ENCODE peak calls at places on chromosome 20, in four cellular contexts. O is spleen, V is stomach, L is upper lobe of left lung. H is an unnamed sample.

GRCh38 chr20:57250607-57251343 is 15.7 kb downstream of the BMP7 start:
- DNase-seq in O (no peak), V (no peak), L (no peak), H (no peak)

GRCh38 chr20:14861028-14861699 is 523.8 kb upstream of the FLRT3 start:
- DNase-seq in O (no peak), V (no peak), L (no peak), H (no peak)

GRCh38 chr20:57792386-57793095 is 82.7 kb upstream of the PMEPA1 start:
- DNase-seq in O (peak; percentile 62), V (no peak), L (peak; percentile 6), H (no peak)

GRCh38 chr20:34337982-34338756 is 24.9 kb upstream of the ITCH start:
- DNase-seq in O (no peak), V (no peak), L (no peak), H (no peak)

GRCh38 chr20:57944988-57945387 is 235.2 kb upstream of the PMEPA1 start:
- DNase-seq in O (no peak), V (no peak), L (no peak), H (no peak)

GRCh38 chr20:56043227-56043626 is 37.9 kb upstream of the CBLN4 start:
- DNase-seq in O (no peak), V (no peak), L (no peak), H (no peak)

GRCh38 chr20:19889011-19889953 is 127.9 kb upstream of the NAA20 start:
- DNase-seq in O (peak; percentile 80), V (no peak), L (no peak), H (no peak)

GRCh38 chr20:45347936-45348809 is at the start of gene SDC4:
- DNase-seq in O (peak; percentile 83), V (peak; percentile 80), L (peak; percentile 81), H (no peak)

GRCh38 chr20:20003088-20003954 is 13.8 kb upstream of the NAA20 start:
- DNase-seq in O (no peak), V (no peak), L (no peak), H (peak; percentile 77)

GRCh38 chr20:16701296-16701695 is 28.5 kb upstream of the SNRPB2 start:
- DNase-seq in O (no peak), V (peak; percentile 30), L (no peak), H (no peak)

GRCh38 chr20:40073535-40074111 is 615.4 kb downstream of the MAFB start:
- DNase-seq in O (no peak), V (no peak), L (no peak), H (no peak)

GRCh38 chr20:21048841-21049273 is 57.3 kb downstream of the LINC00237 start:
- DNase-seq in O (peak; percentile 77), V (peak; percentile 39), L (no peak), H (no peak)

GRCh38 chr20:17562804-17563305 is 7.0 kb upstream of the DSTN start:
- DNase-seq in O (no peak), V (no peak), L (peak; percentile 74), H (no peak)

GRCh38 chr20:63023836-63024571 is 17.2 kb upstream of the BHLHE23 start:
- DNase-seq in O (peak; percentile 44), V (no peak), L (no peak), H (no peak)

GRCh38 chr20:3712279-3712873 is at the start of gene SIGLEC1:
- DNase-seq in O (peak; percentile 85), V (peak; percentile 34), L (peak; percentile 83), H (peak; percentile 94)

GRCh38 chr20:53769041-53769440 is 175.4 kb upstream of the ZNF217 start:
- DNase-seq in O (no peak), V (no peak), L (no peak), H (no peak)

GRCh38 chr20:3751664-3752385 is 15.7 kb downstream of the ADISSP start:
- DNase-seq in O (no peak), V (peak; percentile 72), L (peak; percentile 49), H (no peak)

GRCh38 chr20:34575756-34576155 is 17.2 kb downstream of the MAP1LC3A start:
- DNase-seq in O (no peak), V (no peak), L (no peak), H (no peak)

GRCh38 chr20:7637184-7637583 is 303.1 kb downstream of the HAO1 start:
- DNase-seq in O (no peak), V (no peak), L (no peak), H (no peak)

GRCh38 chr20:5705827-5706226 is 44.4 kb upstream of the SHLD1 start:
- DNase-seq in O (no peak), V (no peak), L (no peak), H (no peak)

GRCh38 chr20:4060054-4060795 is 44.9 kb upstream of the RNF24 start:
- DNase-seq in O (peak; percentile 85), V (peak; percentile 91), L (peak; percentile 91), H (peak; percentile 93)

GRCh38 chr20:19254086-19254821 is 41.8 kb downstream of the SLC24A3 start:
- DNase-seq in O (no peak), V (no peak), L (no peak), H (no peak)

GRCh38 chr20:49320460-49320859 is 42.6 kb upstream of the ZNFX1 start:
- DNase-seq in O (no peak), V (no peak), L (no peak), H (no peak)

GRCh38 chr20:31661625-31662371 is 24.1 kb downstream of the COX4I2 start:
- DNase-seq in O (peak; percentile 95), V (peak; percentile 86), L (peak; percentile 85), H (peak; percentile 62)

GRCh38 chr20:33915726-33916331 is 77.9 kb upstream of the RALY start:
- DNase-seq in O (peak; percentile 83), V (peak; percentile 52), L (peak; percentile 45), H (peak; percentile 26)

GRCh38 chr20:37790900-37791299 is 97.1 kb downstream of the CTNNBL1 start:
- DNase-seq in O (no peak), V (no peak), L (no peak), H (no peak)

GRCh38 chr20:33909331-33909921 is 84.3 kb upstream of the RALY start:
- DNase-seq in O (no peak), V (peak; percentile 33), L (peak; percentile 42), H (peak; percentile 64)

GRCh38 chr20:53738039-53738944 is 144.7 kb upstream of the ZNF217 start:
- DNase-seq in O (no peak), V (peak; percentile 85), L (peak; percentile 86), H (peak; percentile 49)

GRCh38 chr20:61723538-61724257 is 342.0 kb downstream of the TAF4 start:
- DNase-seq in O (no peak), V (no peak), L (no peak), H (no peak)

GRCh38 chr20:39605908-39606307 is 643.8 kb downstream of the DHX35 start:
- DNase-seq in O (no peak), V (no peak), L (no peak), H (no peak)

GRCh38 chr20:60589624-60590023 is 631.4 kb downstream of the CDH26 start:
- DNase-seq in O (no peak), V (no peak), L (no peak), H (no peak)

GRCh38 chr20:38432292-38432691 is 2.8 kb downstream of the SNHG17 start:
- DNase-seq in O (no peak), V (no peak), L (no peak), H (peak; percentile 14)

GRCh38 chr20:32522775-32523612 is 62.1 kb downstream of the NOL4L start:
- DNase-seq in O (peak; percentile 63), V (no peak), L (no peak), H (no peak)

GRCh38 chr20:9989066-9989724 is 45.6 kb upstream of the ANKEF1 start:
- DNase-seq in O (no peak), V (no peak), L (no peak), H (no peak)
- H3K27ac ChIP-seq in O (no peak overlapping the region), V (no peak overlapping the region), L (no peak overlapping the region), H (no peak overlapping the region)

GRCh38 chr20:41510224-41510623 is 108.0 kb downstream of the CHD6 start:
- DNase-seq in O (no peak), V (no peak), L (no peak), H (no peak)
- TF ChIP-seq POLR2AphosphoS5 in O (no peak), V (no peak), L (no peak), H (no peak)

DNA sequence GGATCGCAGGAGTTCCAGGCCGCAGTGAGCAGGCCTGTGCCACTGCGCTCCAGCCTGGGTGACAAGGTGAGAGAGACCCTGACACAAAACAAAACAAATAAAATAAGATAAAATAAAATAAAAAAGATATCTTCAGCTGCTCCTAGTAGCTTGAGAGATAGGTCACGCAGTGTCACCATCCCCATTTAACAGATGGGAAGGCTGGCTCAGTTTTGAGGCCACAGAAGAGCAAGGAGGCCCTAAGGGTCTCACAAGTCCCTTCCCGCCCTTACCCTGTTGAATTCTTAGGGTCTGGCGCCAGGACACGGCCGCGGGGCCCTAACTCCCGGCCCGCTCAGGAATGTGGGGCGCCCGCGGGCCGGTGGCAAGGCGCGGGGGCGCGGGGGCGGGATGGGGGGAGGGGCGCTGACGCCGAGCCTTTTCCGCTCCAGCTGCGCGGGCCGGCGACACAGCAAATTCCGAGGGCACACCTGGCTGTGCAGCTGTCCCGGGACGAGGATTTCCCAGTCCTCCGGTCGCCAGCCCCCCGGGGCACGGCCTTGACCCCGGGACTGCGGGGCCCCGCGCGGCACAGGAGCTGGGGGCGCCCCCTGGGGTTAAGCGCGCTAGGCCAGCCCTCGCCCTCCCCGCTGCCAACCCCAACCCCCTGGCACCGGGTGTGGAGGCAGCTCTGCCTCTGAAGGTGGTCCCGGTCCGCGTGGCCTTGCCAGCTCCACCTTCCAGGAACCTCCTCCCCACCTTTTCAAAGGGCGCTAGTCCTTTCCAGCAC is 10.3 kb upstream of the R3HDML start:
- DNase-seq in O (no peak), V (no peak), L (no peak), H (no peak)
- H3K27ac ChIP-seq in O (no peak overlapping the region), V (no peak overlapping the region), L (no peak overlapping the region), H (no peak overlapping the region)

DNA sequence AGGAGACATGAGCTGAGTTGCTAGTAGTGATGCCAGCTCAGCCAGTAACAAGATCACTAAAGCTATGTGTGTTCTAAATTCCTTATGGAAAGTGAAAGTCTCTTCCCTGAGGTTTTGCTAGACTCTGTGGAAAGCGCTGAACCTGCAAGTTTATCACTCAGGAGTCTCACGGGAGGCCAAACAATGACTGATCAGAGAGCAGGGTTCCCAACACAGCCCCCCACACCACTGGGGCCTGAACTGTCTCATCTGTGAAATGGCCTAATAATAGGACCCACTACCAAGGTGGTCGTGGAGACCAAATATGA is 19.9 kb downstream of the ACSS1 start:
- DNase-seq in O (no peak), V (no peak), L (no peak), H (no peak)
- TF ChIP-seq POLR2AphosphoS5 in O (no peak), V (no peak), L (no peak), H (no peak)

DNA sequence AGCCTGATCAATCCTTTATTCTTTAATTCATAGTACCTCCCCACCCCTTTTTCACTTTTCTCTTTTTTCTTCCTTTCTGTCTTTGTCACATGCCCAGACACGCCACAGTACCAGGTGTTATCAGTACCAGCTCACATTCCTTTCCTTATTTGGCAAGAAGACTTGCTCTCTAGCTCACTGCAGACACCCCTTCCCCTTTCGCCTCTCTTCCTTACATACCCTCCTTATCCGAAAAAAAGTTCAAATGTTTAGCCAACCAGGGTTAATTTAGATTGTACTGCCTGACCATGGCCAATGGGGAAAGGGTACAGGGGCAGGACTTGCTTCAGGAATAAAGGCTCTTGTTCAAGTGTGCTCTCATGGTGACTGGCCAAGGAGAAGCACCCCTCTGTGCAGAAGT is 9.3 kb upstream of the SIRPB2 start:
- DNase-seq in O (no peak), V (no peak), L (no peak), H (no peak)
- H3K27ac ChIP-seq in O (no peak overlapping the region), V (no peak overlapping the region), L (no peak overlapping the region), H (no peak overlapping the region)

GRCh38 chr20:35891375-35891774 is 62.9 kb downstream of the SCAND1 start:
- DNase-seq in O (no peak), V (no peak), L (no peak), H (peak; percentile 48)
- TF ChIP-seq POLR2AphosphoS5 in O (no peak), V (no peak), L (no peak), H (no peak)

H was measured in HL-60.